ENCODE peak calls at places on chromosomes 12 and 14, in seven cellular contexts. One of them, this sample, is unnamed.

GRCh38 chr14:51652168-51653095 is 722 bp downstream of the FRMD6 start:
- DNase-seq in endothelial cell: peak
- DNase-seq in GM13977: peak
- DNase-seq in cardiac fibroblast: no peak
- DNase-seq in IMR-90: no peak
- DNase-seq in esophagus squamous epithelium: no peak
- DNase-seq in astrocyte of the spinal cord: peak
- DNase-seq in this sample: no peak

GRCh38 chr14:105299654-105300541 is 903 bp downstream of the BRF1 start:
- DNase-seq in endothelial cell: peak
- DNase-seq in GM13977: no peak
- DNase-seq in cardiac fibroblast: no peak
- DNase-seq in IMR-90: no peak
- DNase-seq in esophagus squamous epithelium: no peak
- DNase-seq in astrocyte of the spinal cord: no peak
- DNase-seq in this sample: peak

GRCh38 chr12:104352106-104352713 is 48.7 kb downstream of the EID3 start:
- DNase-seq in endothelial cell: no peak
- DNase-seq in GM13977: no peak
- DNase-seq in cardiac fibroblast: peak
- DNase-seq in IMR-90: peak
- DNase-seq in esophagus squamous epithelium: no peak
- DNase-seq in astrocyte of the spinal cord: no peak
- DNase-seq in this sample: no peak

GRCh38 chr14:102050625-102051024 is 36.2 kb downstream of the HSP90AA1 start:
- DNase-seq in endothelial cell: no peak
- DNase-seq in GM13977: no peak
- DNase-seq in cardiac fibroblast: peak
- DNase-seq in IMR-90: peak
- DNase-seq in esophagus squamous epithelium: no peak
- DNase-seq in astrocyte of the spinal cord: peak
- DNase-seq in this sample: no peak

GRCh38 chr12:110908377-110909136 is 11.8 kb downstream of the MYL2 start:
- DNase-seq in endothelial cell: no peak
- DNase-seq in GM13977: no peak
- DNase-seq in cardiac fibroblast: no peak
- DNase-seq in IMR-90: no peak
- DNase-seq in esophagus squamous epithelium: no peak
- DNase-seq in astrocyte of the spinal cord: no peak
- DNase-seq in this sample: no peak

GRCh38 chr12:109726511-109727038 is 12.9 kb downstream of the FAM222A start:
- DNase-seq in endothelial cell: no peak
- DNase-seq in GM13977: no peak
- DNase-seq in cardiac fibroblast: no peak
- DNase-seq in IMR-90: no peak
- DNase-seq in esophagus squamous epithelium: no peak
- DNase-seq in astrocyte of the spinal cord: no peak
- DNase-seq in this sample: no peak

GRCh38 chr12:19800884-19801283 is 361.6 kb downstream of the AEBP2 start:
- DNase-seq in endothelial cell: no peak
- DNase-seq in GM13977: peak
- DNase-seq in cardiac fibroblast: peak
- DNase-seq in IMR-90: no peak
- DNase-seq in esophagus squamous epithelium: no peak
- DNase-seq in astrocyte of the spinal cord: peak
- DNase-seq in this sample: peak

GRCh38 chr12:31896514-31897039 is 62.6 kb upstream of the RESF1 start:
- DNase-seq in endothelial cell: no peak
- DNase-seq in GM13977: peak
- DNase-seq in cardiac fibroblast: peak
- DNase-seq in IMR-90: peak
- DNase-seq in esophagus squamous epithelium: peak
- DNase-seq in astrocyte of the spinal cord: peak
- DNase-seq in this sample: peak

GRCh38 chr14:35351897-35352273 is 52.7 kb downstream of the NFKBIA start:
- DNase-seq in endothelial cell: no peak
- DNase-seq in GM13977: no peak
- DNase-seq in cardiac fibroblast: no peak
- DNase-seq in IMR-90: no peak
- DNase-seq in esophagus squamous epithelium: no peak
- DNase-seq in astrocyte of the spinal cord: no peak
- DNase-seq in this sample: no peak

GRCh38 chr12:7431993-7432685 is 11.8 kb downstream of the CD163L1 start:
- DNase-seq in endothelial cell: no peak
- DNase-seq in GM13977: no peak
- DNase-seq in cardiac fibroblast: no peak
- DNase-seq in IMR-90: peak
- DNase-seq in esophagus squamous epithelium: no peak
- DNase-seq in astrocyte of the spinal cord: no peak
- DNase-seq in this sample: no peak

GRCh38 chr12:96454396-96454795 is 35.0 kb upstream of the CFAP54 start:
- DNase-seq in endothelial cell: no peak
- DNase-seq in GM13977: no peak
- DNase-seq in cardiac fibroblast: no peak
- DNase-seq in IMR-90: peak
- DNase-seq in esophagus squamous epithelium: no peak
- DNase-seq in astrocyte of the spinal cord: no peak
- DNase-seq in this sample: no peak

GRCh38 chr14:37864861-37865718 is 269.7 kb downstream of the TTC6 start:
- DNase-seq in endothelial cell: no peak
- DNase-seq in GM13977: no peak
- DNase-seq in cardiac fibroblast: no peak
- DNase-seq in IMR-90: peak
- DNase-seq in esophagus squamous epithelium: no peak
- DNase-seq in astrocyte of the spinal cord: peak
- DNase-seq in this sample: no peak

GRCh38 chr12:89349814-89350213 is 2.5 kb downstream of the DUSP6 start:
- DNase-seq in endothelial cell: peak
- DNase-seq in GM13977: no peak
- DNase-seq in cardiac fibroblast: peak
- DNase-seq in IMR-90: peak
- DNase-seq in esophagus squamous epithelium: no peak
- DNase-seq in astrocyte of the spinal cord: peak
- DNase-seq in this sample: no peak

GRCh38 chr12:130456375-130457199 is 118.9 kb downstream of the PIWIL1 start:
- DNase-seq in endothelial cell: no peak
- DNase-seq in GM13977: no peak
- DNase-seq in cardiac fibroblast: no peak
- DNase-seq in IMR-90: no peak
- DNase-seq in esophagus squamous epithelium: no peak
- DNase-seq in astrocyte of the spinal cord: no peak
- DNase-seq in this sample: no peak

DNA sequence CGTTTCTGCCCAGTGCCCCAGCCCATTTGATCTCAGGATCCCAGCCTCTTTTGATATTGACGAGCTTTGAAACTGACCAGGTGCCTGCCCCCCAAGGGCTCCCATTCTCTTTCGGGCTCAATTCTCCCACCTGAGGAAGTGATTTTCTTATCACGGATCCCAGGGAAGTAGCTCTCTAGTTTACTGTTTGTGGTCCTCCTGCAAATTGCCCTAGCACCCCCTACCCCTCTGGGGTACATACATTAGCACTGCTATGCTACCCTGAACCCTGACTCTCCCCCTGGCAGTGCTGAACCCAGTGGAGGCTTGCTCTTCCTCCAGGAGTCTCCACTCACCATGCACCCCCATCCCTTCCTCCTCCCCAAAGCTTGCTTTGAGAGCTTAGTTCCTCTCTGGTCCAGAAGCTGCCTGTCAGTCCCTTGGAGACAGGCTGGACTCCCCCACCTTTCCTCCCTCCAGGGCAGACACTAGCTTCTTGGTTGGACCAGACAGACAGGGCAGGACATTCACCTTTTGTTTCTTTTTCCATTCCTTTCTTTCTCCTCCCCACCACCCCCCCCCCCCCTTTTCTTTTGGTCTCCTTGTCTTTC is 4.4 kb upstream of the TBX3 start:
- DNase-seq in endothelial cell: no peak
- DNase-seq in GM13977: no peak
- DNase-seq in cardiac fibroblast: no peak
- DNase-seq in IMR-90: no peak
- DNase-seq in esophagus squamous epithelium: no peak
- DNase-seq in astrocyte of the spinal cord: no peak
- DNase-seq in this sample: no peak
- TF ChIP-seq CTCF in endothelial cell: no peak
- TF ChIP-seq CTCF in GM13977: no peak
- TF ChIP-seq CTCF in cardiac fibroblast: no peak
- TF ChIP-seq CTCF in IMR-90: no peak
- TF ChIP-seq CTCF in esophagus squamous epithelium: no peak
- TF ChIP-seq CTCF in astrocyte of the spinal cord: no peak
- TF ChIP-seq CTCF in this sample: no peak

DNA sequence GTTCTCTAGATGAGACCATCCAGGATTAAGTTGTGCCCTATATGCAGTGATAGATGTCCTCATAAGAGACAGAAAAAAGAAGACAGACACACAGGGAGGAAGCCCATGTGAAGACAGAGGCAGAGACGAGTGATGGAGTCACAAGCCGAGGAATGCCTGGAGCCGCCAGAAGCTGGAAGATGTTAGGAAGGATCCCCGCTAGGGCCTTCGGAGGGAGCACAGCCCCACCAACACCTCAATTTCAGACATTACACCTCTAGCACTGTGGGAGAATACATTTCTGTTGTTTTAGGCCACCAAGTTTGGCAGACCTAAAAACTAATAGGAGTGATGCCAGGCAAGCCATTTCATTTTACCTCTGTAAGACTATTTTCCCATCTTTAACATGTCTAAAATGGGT is 458.5 kb downstream of the MED13L start:
- DNase-seq in endothelial cell: no peak
- DNase-seq in GM13977: no peak
- DNase-seq in cardiac fibroblast: no peak
- DNase-seq in IMR-90: no peak
- DNase-seq in esophagus squamous epithelium: no peak
- DNase-seq in astrocyte of the spinal cord: no peak
- DNase-seq in this sample: no peak
- TF ChIP-seq CTCF in endothelial cell: no peak
- TF ChIP-seq CTCF in GM13977: no peak
- TF ChIP-seq CTCF in cardiac fibroblast: no peak
- TF ChIP-seq CTCF in IMR-90: no peak
- TF ChIP-seq CTCF in esophagus squamous epithelium: no peak
- TF ChIP-seq CTCF in astrocyte of the spinal cord: no peak
- TF ChIP-seq CTCF in this sample: no peak

GRCh38 chr14:98514016-98514415 is 758.0 kb downstream of the BCL11B start:
- DNase-seq in endothelial cell: no peak
- DNase-seq in GM13977: no peak
- DNase-seq in cardiac fibroblast: no peak
- DNase-seq in IMR-90: no peak
- DNase-seq in esophagus squamous epithelium: no peak
- DNase-seq in astrocyte of the spinal cord: no peak
- DNase-seq in this sample: no peak

GRCh38 chr14:98512501-98513251 is 759.3 kb downstream of the BCL11B start:
- DNase-seq in endothelial cell: no peak
- DNase-seq in GM13977: no peak
- DNase-seq in cardiac fibroblast: no peak
- DNase-seq in IMR-90: no peak
- DNase-seq in esophagus squamous epithelium: no peak
- DNase-seq in astrocyte of the spinal cord: no peak
- DNase-seq in this sample: no peak

GRCh38 chr14:98510392-98510791 is 761.6 kb downstream of the BCL11B start:
- DNase-seq in endothelial cell: no peak
- DNase-seq in GM13977: no peak
- DNase-seq in cardiac fibroblast: no peak
- DNase-seq in IMR-90: no peak
- DNase-seq in esophagus squamous epithelium: no peak
- DNase-seq in astrocyte of the spinal cord: no peak
- DNase-seq in this sample: no peak

DNA sequence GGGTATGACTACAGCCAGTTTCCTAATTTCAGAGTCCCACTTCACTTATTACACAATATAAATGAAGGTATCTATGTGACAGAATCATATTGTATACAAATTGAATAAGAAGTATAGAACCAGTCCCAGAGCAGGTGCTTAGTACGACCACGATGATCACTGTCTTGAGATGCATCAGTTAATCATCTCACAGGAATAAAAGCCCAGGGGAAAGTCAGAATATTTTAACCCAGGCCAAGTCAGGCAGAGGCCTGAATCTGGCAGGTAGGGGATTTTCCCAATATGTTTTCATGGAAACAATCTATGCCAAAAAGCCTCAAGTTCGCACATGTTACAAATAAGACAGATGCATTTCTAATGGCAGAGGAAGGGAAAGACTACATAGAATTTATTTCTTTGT is 758.4 kb downstream of the BCL11B start:
- DNase-seq in endothelial cell: no peak
- DNase-seq in GM13977: no peak
- DNase-seq in cardiac fibroblast: no peak
- DNase-seq in IMR-90: no peak
- DNase-seq in esophagus squamous epithelium: no peak
- DNase-seq in astrocyte of the spinal cord: no peak
- DNase-seq in this sample: no peak
- TF ChIP-seq CTCF in endothelial cell: no peak
- TF ChIP-seq CTCF in GM13977: no peak
- TF ChIP-seq CTCF in cardiac fibroblast: no peak
- TF ChIP-seq CTCF in IMR-90: no peak
- TF ChIP-seq CTCF in esophagus squamous epithelium: no peak
- TF ChIP-seq CTCF in astrocyte of the spinal cord: no peak
- TF ChIP-seq CTCF in this sample: no peak

GRCh38 chr12:51913071-51914033 is 6.0 kb downstream of the ACVRL1 start:
- DNase-seq in endothelial cell: no peak
- DNase-seq in GM13977: no peak
- DNase-seq in cardiac fibroblast: no peak
- DNase-seq in IMR-90: no peak
- DNase-seq in esophagus squamous epithelium: no peak
- DNase-seq in astrocyte of the spinal cord: no peak
- DNase-seq in this sample: no peak
- TF ChIP-seq CTCF in endothelial cell: no peak
- TF ChIP-seq CTCF in GM13977: peak
- TF ChIP-seq CTCF in cardiac fibroblast: no peak
- TF ChIP-seq CTCF in IMR-90: peak
- TF ChIP-seq CTCF in esophagus squamous epithelium: no peak
- TF ChIP-seq CTCF in astrocyte of the spinal cord: peak
- TF ChIP-seq CTCF in this sample: no peak

GRCh38 chr14:53538316-53538851 is 385.3 kb upstream of the DDHD1 start:
- DNase-seq in endothelial cell: no peak
- DNase-seq in GM13977: no peak
- DNase-seq in cardiac fibroblast: no peak
- DNase-seq in IMR-90: peak
- DNase-seq in esophagus squamous epithelium: no peak
- DNase-seq in astrocyte of the spinal cord: no peak
- DNase-seq in this sample: no peak

GRCh38 chr14:53539489-53540126 is 386.5 kb upstream of the DDHD1 start:
- DNase-seq in endothelial cell: peak
- DNase-seq in GM13977: peak
- DNase-seq in cardiac fibroblast: peak
- DNase-seq in IMR-90: peak
- DNase-seq in esophagus squamous epithelium: no peak
- DNase-seq in astrocyte of the spinal cord: peak
- DNase-seq in this sample: peak

GRCh38 chr14:53536446-53536845 is 383.3 kb upstream of the DDHD1 start:
- DNase-seq in endothelial cell: no peak
- DNase-seq in GM13977: no peak
- DNase-seq in cardiac fibroblast: no peak
- DNase-seq in IMR-90: no peak
- DNase-seq in esophagus squamous epithelium: no peak
- DNase-seq in astrocyte of the spinal cord: no peak
- DNase-seq in this sample: no peak

GRCh38 chr14:53534841-53535240 is 381.7 kb upstream of the DDHD1 start:
- DNase-seq in endothelial cell: no peak
- DNase-seq in GM13977: no peak
- DNase-seq in cardiac fibroblast: no peak
- DNase-seq in IMR-90: peak
- DNase-seq in esophagus squamous epithelium: no peak
- DNase-seq in astrocyte of the spinal cord: peak
- DNase-seq in this sample: no peak

GRCh38 chr14:53537421-53538315 is 384.5 kb upstream of the DDHD1 start:
- DNase-seq in endothelial cell: no peak
- DNase-seq in GM13977: no peak
- DNase-seq in cardiac fibroblast: no peak
- DNase-seq in IMR-90: peak
- DNase-seq in esophagus squamous epithelium: no peak
- DNase-seq in astrocyte of the spinal cord: no peak
- DNase-seq in this sample: no peak
- TF ChIP-seq CTCF in endothelial cell: no peak
- TF ChIP-seq CTCF in GM13977: no peak
- TF ChIP-seq CTCF in cardiac fibroblast: no peak
- TF ChIP-seq CTCF in IMR-90: no peak
- TF ChIP-seq CTCF in esophagus squamous epithelium: no peak
- TF ChIP-seq CTCF in astrocyte of the spinal cord: peak
- TF ChIP-seq CTCF in this sample: no peak